ENCODE peak calls at places on chromosomes 13 and 19, in four cellular contexts. One of them, this sample, is unnamed.

GRCh38 chr13:45292176-45292575 is 48.8 kb downstream of the TPT1 start:
- DNase-seq in IMR-90: no peak
- DNase-seq in K562: no peak
- DNase-seq in H1: no peak
- DNase-seq in this sample: no peak

GRCh38 chr13:63094069-63094468 is 1678.4 kb upstream of the PCDH20 start:
- DNase-seq in IMR-90: peak; percentile 50
- DNase-seq in K562: no peak
- DNase-seq in H1: no peak
- DNase-seq in this sample: no peak

GRCh38 chr13:29922281-29922821 is 71.9 kb upstream of the UBL3 start:
- DNase-seq in IMR-90: peak; percentile 54
- DNase-seq in K562: peak; percentile 17
- DNase-seq in H1: no peak
- DNase-seq in this sample: no peak

GRCh38 chr13:43368003-43368402 is 344.6 kb downstream of the DNAJC15 start:
- DNase-seq in IMR-90: peak; percentile 57
- DNase-seq in K562: no peak
- DNase-seq in H1: no peak
- DNase-seq in this sample: no peak

GRCh38 chr19:55670280-55671053 is 4.6 kb upstream of the EPN1 start:
- DNase-seq in IMR-90: peak; percentile 20
- DNase-seq in K562: no peak
- DNase-seq in H1: no peak
- DNase-seq in this sample: no peak

GRCh38 chr19:7916137-7916907 is 1.7 kb downstream of the TGFBR3L start:
- DNase-seq in IMR-90: no peak
- DNase-seq in K562: no peak
- DNase-seq in H1: peak; percentile 80
- DNase-seq in this sample: no peak

GRCh38 chr13:100673831-100674362 is 698 bp downstream of the TMTC4 start:
- DNase-seq in IMR-90: peak; percentile 83
- DNase-seq in K562: peak; percentile 29
- DNase-seq in H1: no peak
- DNase-seq in this sample: no peak

GRCh38 chr13:76994281-76994680 is 2.4 kb downstream of the CLN5 start:
- DNase-seq in IMR-90: no peak
- DNase-seq in K562: no peak
- DNase-seq in H1: no peak
- DNase-seq in this sample: no peak

GRCh38 chr13:109790951-109791605 is 4.7 kb upstream of the IRS2 start:
- DNase-seq in IMR-90: peak; percentile 41
- DNase-seq in K562: no peak
- DNase-seq in H1: no peak
- DNase-seq in this sample: no peak

GRCh38 chr19:5436101-5436947 is 18.9 kb upstream of the ZNRF4 start:
- DNase-seq in IMR-90: peak; percentile 73
- DNase-seq in K562: peak; percentile 99
- DNase-seq in H1: peak; percentile 96
- DNase-seq in this sample: no peak

GRCh38 chr13:51645154-51645650 is 60.9 kb downstream of the WDFY2 start:
- DNase-seq in IMR-90: peak; percentile 57
- DNase-seq in K562: no peak
- DNase-seq in H1: no peak
- DNase-seq in this sample: no peak

GRCh38 chr19:55031178-55031577 is 6.9 kb downstream of the GP6 start:
- DNase-seq in IMR-90: no peak
- DNase-seq in K562: no peak
- DNase-seq in H1: no peak
- DNase-seq in this sample: no peak

GRCh38 chr19:18487576-18488402 is 34.1 kb downstream of the ELL start:
- DNase-seq in IMR-90: no peak
- DNase-seq in K562: no peak
- DNase-seq in H1: no peak
- DNase-seq in this sample: no peak
- TF ChIP-seq CHD1 in IMR-90: no peak
- TF ChIP-seq CHD1 in K562: no peak
- TF ChIP-seq CHD1 in H1: no peak
- TF ChIP-seq CHD1 in this sample: no peak

GRCh38 chr19:29576761-29577661 is 29.1 kb upstream of the POP4 start:
- DNase-seq in IMR-90: peak; percentile 47
- DNase-seq in K562: no peak
- DNase-seq in H1: peak; percentile 33
- DNase-seq in this sample: peak; percentile 34
- TF ChIP-seq CHD1 in IMR-90: no peak
- TF ChIP-seq CHD1 in K562: no peak
- TF ChIP-seq CHD1 in H1: no peak
- TF ChIP-seq CHD1 in this sample: no peak

GRCh38 chr19:42132030-42132628 is at the start of gene POU2F2:
- DNase-seq in IMR-90: no peak
- DNase-seq in K562: peak; percentile 40
- DNase-seq in H1: peak; percentile 69
- DNase-seq in this sample: peak; percentile 41
- TF ChIP-seq CHD1 in IMR-90: no peak
- TF ChIP-seq CHD1 in K562: no peak
- TF ChIP-seq CHD1 in H1: no peak
- TF ChIP-seq CHD1 in this sample: no peak

DNA sequence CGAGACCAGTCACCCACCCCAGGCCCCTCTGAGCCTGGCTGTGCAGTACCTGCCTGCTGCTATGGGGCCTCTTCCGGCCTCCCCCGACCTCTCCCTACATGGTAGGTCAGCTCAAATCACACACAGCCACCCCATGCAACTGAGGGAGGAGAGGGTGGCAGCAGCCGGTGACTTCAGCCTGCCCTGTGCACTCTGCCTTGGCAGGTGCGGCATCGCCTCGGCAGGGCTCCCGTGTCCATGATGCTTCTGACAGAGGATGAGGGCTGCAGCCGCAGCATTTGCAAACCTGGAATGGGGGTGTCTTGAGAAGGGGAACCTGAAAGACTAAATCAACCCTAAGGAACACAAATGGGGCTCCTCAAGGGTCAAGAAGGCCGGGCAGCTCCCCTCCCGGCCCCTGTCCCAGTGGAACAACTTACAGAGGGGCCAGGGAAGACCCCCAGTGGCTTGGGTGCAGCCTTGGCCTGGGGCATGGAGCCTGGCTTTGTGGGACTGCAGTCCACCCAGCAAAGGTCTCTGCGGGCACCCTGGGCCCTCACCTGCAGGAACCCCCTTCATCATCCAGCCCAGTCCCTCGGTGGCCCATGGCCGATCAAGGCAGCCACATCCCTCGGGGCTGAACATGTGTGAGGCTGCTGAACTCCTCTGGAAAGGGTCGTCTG is 6.7 kb downstream of the TEX29 start:
- DNase-seq in IMR-90: no peak
- DNase-seq in K562: no peak
- DNase-seq in H1: peak; percentile 43
- DNase-seq in this sample: no peak
- TF ChIP-seq CHD1 in IMR-90: no peak
- TF ChIP-seq CHD1 in K562: no peak
- TF ChIP-seq CHD1 in H1: no peak
- TF ChIP-seq CHD1 in this sample: no peak

GRCh38 chr13:40116008-40116407 is 460.5 kb downstream of the COG6 start:
- DNase-seq in IMR-90: peak; percentile 40
- DNase-seq in K562: peak; percentile 46
- DNase-seq in H1: no peak
- DNase-seq in this sample: peak; percentile 48
- TF ChIP-seq CHD1 in IMR-90: no peak
- TF ChIP-seq CHD1 in K562: no peak
- TF ChIP-seq CHD1 in H1: no peak
- TF ChIP-seq CHD1 in this sample: no peak

GRCh38 chr13:84400711-84401110 is 518.4 kb upstream of the SLITRK1 start:
- DNase-seq in IMR-90: peak; percentile 82
- DNase-seq in K562: no peak
- DNase-seq in H1: no peak
- DNase-seq in this sample: no peak
- TF ChIP-seq CHD1 in IMR-90: no peak
- TF ChIP-seq CHD1 in K562: no peak
- TF ChIP-seq CHD1 in H1: no peak
- TF ChIP-seq CHD1 in this sample: no peak

GRCh38 chr13:41311607-41312500 is 787 bp downstream of the NAA16 start:
- DNase-seq in IMR-90: peak; percentile 43
- DNase-seq in K562: no peak
- DNase-seq in H1: no peak
- DNase-seq in this sample: no peak
- TF ChIP-seq CHD1 in IMR-90: no peak
- TF ChIP-seq CHD1 in K562: peak; percentile 85
- TF ChIP-seq CHD1 in H1: no peak
- TF ChIP-seq CHD1 in this sample: no peak

This sample was measured in GM12878.